ENCODE peak calls at places on chromosome 1, in six cellular contexts. R, B, K, Q, L and O are unnamed samples.

GRCh38 chr1:1364266-1364665 is 5.9 kb upstream of the MXRA8 start:
- DNase-seq in R (no peak), B (no peak), K (no peak), Q (no peak), L (no peak), O (no peak)

GRCh38 chr1:46254668-46255067 is 7.1 kb downstream of the RAD54L start:
- DNase-seq in R (no peak), B (no peak), K (no peak), Q (no peak), L (no peak), O (no peak)

GRCh38 chr1:234710936-234711335 is 101.0 kb upstream of the IRF2BP2 start:
- DNase-seq in R (no peak), B (no peak), K (no peak), Q (no peak), L (no peak), O (no peak)

GRCh38 chr1:115596080-115596795 is 45.5 kb upstream of the VANGL1 start:
- DNase-seq in R (no peak), B (no peak), K (no peak), Q (no peak), L (no peak), O (no peak)

GRCh38 chr1:199272690-199273089 is 633.9 kb downstream of the PTPRC start:
- DNase-seq in R (no peak), B (peak; percentile 54), K (no peak), Q (peak; percentile 13), L (no peak), O (no peak)

GRCh38 chr1:11521605-11522399 is 42.8 kb downstream of the DISP3 start:
- DNase-seq in R (no peak), B (no peak), K (no peak), Q (no peak), L (no peak), O (no peak)

GRCh38 chr1:180909005-180909414 is 3.7 kb upstream of the KIAA1614 start:
- DNase-seq in R (no peak), B (peak; percentile 42), K (no peak), Q (no peak), L (no peak), O (no peak)

GRCh38 chr1:235411489-235412486 is 44.6 kb downstream of the TBCE start:
- DNase-seq in R (no peak), B (no peak), K (no peak), Q (no peak), L (peak; percentile 80), O (no peak)

GRCh38 chr1:115771847-115772457 is 3.4 kb upstream of the CASQ2 start:
- DNase-seq in R (peak; percentile 71), B (peak; percentile 53), K (peak; percentile 44), Q (peak; percentile 53), L (peak; percentile 78), O (peak; percentile 13)

GRCh38 chr1:33971913-33972312 is 108.0 kb downstream of the HMGB4 start:
- DNase-seq in R (no peak), B (no peak), K (no peak), Q (no peak), L (no peak), O (no peak)

GRCh38 chr1:201906336-201906735 is 17.6 kb downstream of the SHISA4 start:
- DNase-seq in R (no peak), B (no peak), K (no peak), Q (no peak), L (no peak), O (no peak)

DNA sequence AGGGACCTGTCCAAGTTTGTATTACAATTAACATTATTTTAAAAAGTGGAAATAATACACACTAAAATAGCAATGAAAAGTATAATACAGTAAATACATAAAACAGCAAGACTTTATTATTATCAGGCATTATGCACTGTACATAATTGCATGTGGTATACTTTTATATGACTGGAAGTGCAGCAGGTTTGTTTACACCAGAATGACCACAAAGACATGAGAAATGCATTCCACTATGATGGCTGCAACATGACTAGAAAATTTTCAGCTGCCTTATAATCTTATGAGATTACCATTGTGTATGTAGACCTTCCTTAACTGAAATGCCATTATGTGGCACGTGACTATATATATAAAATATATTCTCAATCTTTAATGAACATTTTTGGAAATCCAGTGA is 1699.6 kb downstream of the KCNT2 start:
- DNase-seq in R (no peak), B (no peak), K (no peak), Q (no peak), L (no peak), O (no peak)
- TF ChIP-seq TAF1 in R (no peak), B (no peak), K (no peak), Q (no peak), L (no peak), O (no peak)

GRCh38 chr1:6588128-6588892 is 8.5 kb downstream of the ZBTB48 start:
- DNase-seq in R (no peak), B (no peak), K (no peak), Q (no peak), L (no peak), O (no peak)
- TF ChIP-seq POLR2AphosphoS5 in R (no peak), B (no peak), K (no peak), Q (no peak), L (no peak), O (no peak)

GRCh38 chr1:172732427-172732826 is 73.5 kb downstream of the FASLG start:
- DNase-seq in R (no peak), B (no peak), K (no peak), Q (no peak), L (no peak), O (no peak)
- TF ChIP-seq TAF1 in R (no peak), B (no peak), K (no peak), Q (no peak), L (no peak), O (no peak)

DNA sequence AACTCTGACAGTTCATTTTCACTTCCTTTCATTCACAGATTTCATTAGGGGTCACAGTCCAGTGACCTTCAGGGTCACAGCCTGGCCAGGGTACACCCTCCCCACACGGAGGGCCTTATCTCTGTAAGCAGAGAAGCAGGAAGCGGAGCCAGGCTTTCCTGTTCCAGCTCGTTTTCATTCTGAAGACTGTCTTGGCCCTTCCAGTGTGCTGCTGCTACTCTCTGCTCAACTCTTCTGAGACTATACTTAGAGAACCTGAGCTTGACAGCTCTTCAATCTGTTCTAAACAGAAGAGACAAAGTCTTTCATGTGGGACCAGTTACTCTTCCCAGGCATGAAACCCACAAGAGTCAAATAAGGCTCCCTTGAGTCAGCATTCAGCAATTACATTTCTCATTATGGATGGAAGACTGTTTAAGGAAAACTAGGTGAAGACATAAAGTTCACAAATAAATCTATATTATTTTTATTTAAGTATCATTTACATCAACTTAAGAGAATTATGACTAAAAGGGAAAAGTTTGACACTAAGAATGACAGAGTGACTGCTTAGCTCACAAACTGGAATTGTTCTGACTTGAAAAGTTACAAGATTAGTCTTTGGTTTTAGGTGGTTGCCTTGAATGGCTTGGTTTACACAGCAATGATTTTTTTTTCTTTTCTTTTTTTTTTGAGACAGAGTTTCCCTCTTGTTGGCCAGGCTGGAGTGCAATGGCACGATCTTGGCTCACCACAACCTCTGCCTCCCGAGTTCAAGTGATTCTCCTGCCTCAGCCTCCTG is 4.8 kb upstream of the TDRD10 start:
- DNase-seq in R (peak; percentile 75), B (peak; percentile 32), K (no peak), Q (no peak), L (no peak), O (no peak)
- TF ChIP-seq POLR2AphosphoS5 in R (peak; percentile 70), B (no peak), K (no peak), Q (no peak), L (no peak), O (no peak)

GRCh38 chr1:48667782-48668181 is 108.9 kb downstream of the BEND5 start:
- DNase-seq in R (no peak), B (no peak), K (no peak), Q (no peak), L (no peak), O (no peak)
- TF ChIP-seq TAF1 in R (no peak), B (no peak), K (no peak), Q (no peak), L (no peak), O (no peak)

DNA sequence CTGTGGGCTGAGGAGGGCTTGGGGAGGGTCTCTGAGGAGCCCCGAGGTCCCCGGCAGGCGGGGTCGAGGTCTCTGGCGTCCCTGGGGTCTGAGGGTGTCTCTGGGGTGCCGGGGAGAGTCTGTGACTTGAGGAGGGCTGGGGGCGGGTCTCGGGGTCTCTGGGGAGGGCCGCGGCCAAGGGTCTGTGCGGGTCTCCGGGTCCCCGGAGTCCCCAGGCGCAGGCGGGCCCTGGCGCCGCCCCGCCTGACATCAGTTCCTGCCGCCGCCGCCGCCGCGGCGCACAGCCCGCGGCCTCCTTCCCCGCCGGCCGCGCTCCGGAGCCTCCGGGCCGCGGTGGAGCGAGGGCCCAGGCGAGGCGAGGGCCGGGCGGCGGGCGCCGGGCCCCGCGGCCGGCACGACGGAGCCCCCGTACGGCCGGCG is at the start of gene PLEKHM2:
- DNase-seq in R (peak; percentile 88), B (no peak), K (peak; percentile 78), Q (no peak), L (no peak), O (peak; percentile 85)
- TF ChIP-seq POLR2AphosphoS5 in R (peak; percentile 54), B (no peak), K (no peak), Q (no peak), L (peak; percentile 30), O (no peak)

GRCh38 chr1:17819129-17819802 is 64.1 kb downstream of the ACTL8 start:
- DNase-seq in R (no peak), B (no peak), K (no peak), Q (no peak), L (no peak), O (no peak)

GRCh38 chr1:17826165-17826488 is 71.0 kb downstream of the ACTL8 start:
- DNase-seq in R (peak; percentile 84), B (no peak), K (peak; percentile 42), Q (no peak), L (peak; percentile 5), O (peak; percentile 41)

GRCh38 chr1:17825273-17826164 is 70.4 kb downstream of the ACTL8 start:
- DNase-seq in R (no peak), B (no peak), K (no peak), Q (no peak), L (no peak), O (no peak)

GRCh38 chr1:17822741-17823426 is 67.8 kb downstream of the ACTL8 start:
- DNase-seq in R (no peak), B (no peak), K (no peak), Q (no peak), L (no peak), O (no peak)
- TF ChIP-seq TAF1 in R (no peak), B (no peak), K (no peak), Q (no peak), L (no peak), O (no peak)

DNA sequence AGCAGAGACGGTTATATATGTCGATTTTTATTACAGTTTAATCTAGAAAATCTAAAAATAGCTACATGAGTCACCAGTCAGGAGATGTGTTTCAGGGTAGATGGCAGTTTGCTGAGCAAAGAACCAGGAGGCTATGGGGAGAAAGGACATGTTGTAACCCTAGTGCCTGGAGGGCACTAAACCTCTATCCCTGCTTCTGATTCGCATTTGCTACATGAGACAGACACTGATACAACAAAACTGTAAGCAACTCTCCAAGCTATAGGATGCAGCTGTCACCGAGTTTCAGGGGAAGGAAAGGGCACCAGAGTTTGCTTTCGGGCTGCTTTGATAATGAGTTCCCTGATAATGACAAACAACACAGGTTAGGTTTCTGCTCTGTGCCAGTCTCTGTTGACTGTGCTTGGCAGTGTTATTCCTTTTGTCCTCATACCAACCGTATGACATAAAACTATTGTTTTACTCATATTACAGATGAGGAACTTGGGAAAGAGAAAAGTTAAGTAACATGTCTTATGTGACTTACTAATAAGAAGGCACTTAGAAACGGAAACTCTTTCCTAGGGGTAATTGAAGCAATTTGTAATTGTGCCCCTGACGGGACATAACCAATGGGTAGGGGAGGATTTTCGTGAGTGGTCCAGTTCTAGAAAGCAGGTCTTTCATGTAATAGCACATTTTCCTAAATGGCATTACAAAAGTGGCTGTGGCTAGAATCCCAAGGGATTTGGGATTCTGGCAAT is 43.1 kb downstream of the C1orf198 start:
- DNase-seq in R (no peak), B (no peak), K (no peak), Q (no peak), L (no peak), O (no peak)
- TF ChIP-seq POLR2AphosphoS5 in R (no peak), B (no peak), K (no peak), Q (no peak), L (no peak), O (no peak)

GRCh38 chr1:44713321-44713781 is 17.6 kb downstream of the RNU5D-1 start:
- DNase-seq in R (no peak), B (no peak), K (no peak), Q (no peak), L (no peak), O (no peak)
- TF ChIP-seq TAF1 in R (no peak), B (no peak), K (no peak), Q (no peak), L (no peak), O (no peak)